ENCODE peak calls at places on chromosome 17, in seven cellular contexts. R, W, L, H, P, C and B are unnamed samples.

GRCh38 chr17:32206816-32207215 is 58.8 kb upstream of the RHBDL3 start:
- DNase-seq in R (no peak), W (no peak), L (no peak), H (peak; percentile 45), P (no peak), C (no peak), B (no peak)

GRCh38 chr17:80426671-80427326 is 11.8 kb downstream of the ENDOV start:
- DNase-seq in R (peak; percentile 92), W (peak; percentile 66), L (peak; percentile 93), H (peak; percentile 58), P (peak; percentile 92), C (peak; percentile 97), B (peak; percentile 89)

GRCh38 chr17:32722733-32723132 is 154.2 kb downstream of the MYO1D start:
- DNase-seq in R (no peak), W (no peak), L (no peak), H (no peak), P (no peak), C (no peak), B (no peak)

GRCh38 chr17:74677558-74678466 is 34.9 kb downstream of the CD300LF start:
- DNase-seq in R (peak; percentile 78), W (peak; percentile 55), L (no peak), H (peak; percentile 21), P (no peak), C (no peak), B (no peak)

GRCh38 chr17:17822189-17822978 is 14.4 kb downstream of the SREBF1 start:
- DNase-seq in R (no peak), W (peak; percentile 80), L (no peak), H (peak; percentile 96), P (no peak), C (no peak), B (no peak)

GRCh38 chr17:75271233-75271954 is 363 bp upstream of the MIF4GD start:
- DNase-seq in R (peak; percentile 94), W (peak; percentile 85), L (peak; percentile 78), H (peak; percentile 43), P (peak; percentile 75), C (peak; percentile 98), B (peak; percentile 93)

GRCh38 chr17:33905338-33905800 is 349.7 kb upstream of the CCL2 start:
- DNase-seq in R (no peak), W (no peak), L (no peak), H (no peak), P (no peak), C (no peak), B (no peak)

GRCh38 chr17:80820331-80820730 is 171.3 kb upstream of the CHMP6 start:
- DNase-seq in R (no peak), W (no peak), L (no peak), H (no peak), P (no peak), C (no peak), B (no peak)

GRCh38 chr17:38425744-38426143 is 2.5 kb upstream of the ARHGAP23 start:
- DNase-seq in R (no peak), W (no peak), L (no peak), H (no peak), P (peak; percentile 49), C (no peak), B (no peak)

GRCh38 chr17:56047321-56047720 is 106.0 kb upstream of the ANKFN1 start:
- DNase-seq in R (no peak), W (no peak), L (no peak), H (no peak), P (no peak), C (no peak), B (no peak)

GRCh38 chr17:50026046-50026675 is 29.7 kb upstream of the ITGA3 start:
- DNase-seq in R (peak; percentile 70), W (no peak), L (no peak), H (no peak), P (no peak), C (no peak), B (no peak)

GRCh38 chr17:76529643-76530488 is 7.6 kb downstream of the CYGB start:
- DNase-seq in R (peak; percentile 96), W (peak; percentile 95), L (no peak), H (peak; percentile 93), P (peak; percentile 44), C (no peak), B (no peak)

GRCh38 chr17:76527430-76528111 is 9.9 kb downstream of the CYGB start:
- DNase-seq in R (no peak), W (peak; percentile 73), L (peak; percentile 64), H (peak; percentile 73), P (no peak), C (peak; percentile 60), B (no peak)

GRCh38 chr17:76528528-76529223 is 8.8 kb downstream of the CYGB start:
- DNase-seq in R (no peak), W (peak; percentile 78), L (no peak), H (peak; percentile 81), P (no peak), C (no peak), B (no peak)

GRCh38 chr17:76529224-76529642 is 8.3 kb downstream of the CYGB start:
- DNase-seq in R (peak; percentile 98), W (peak; percentile 87), L (no peak), H (peak; percentile 97), P (no peak), C (no peak), B (no peak)

DNA sequence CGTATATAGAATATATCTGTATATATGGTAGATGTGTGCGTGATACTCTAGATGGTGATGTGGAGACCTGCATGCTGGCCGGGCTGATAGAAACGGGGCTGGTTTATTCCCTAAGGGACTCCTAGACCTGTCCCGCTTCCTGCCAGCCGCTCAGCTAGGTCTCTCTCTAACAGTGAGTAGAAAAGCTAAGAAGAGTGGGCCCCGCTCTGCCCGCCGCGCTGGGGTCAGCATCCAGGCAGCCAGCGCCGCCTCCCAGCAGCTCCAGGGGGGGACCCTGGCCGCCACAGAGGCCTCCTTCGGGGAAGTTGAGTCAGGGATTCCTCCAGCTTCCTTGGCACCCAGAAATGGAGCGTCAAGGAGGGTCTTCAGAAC is 9.4 kb downstream of the CYGB start:
- DNase-seq in R (no peak), W (peak; percentile 35), L (no peak), H (no peak), P (no peak), C (no peak), B (no peak)
- TF ChIP-seq CTCF in R (no peak), W (no peak), L (no peak), H (no peak), P (no peak), C (no peak), B (no peak)

DNA sequence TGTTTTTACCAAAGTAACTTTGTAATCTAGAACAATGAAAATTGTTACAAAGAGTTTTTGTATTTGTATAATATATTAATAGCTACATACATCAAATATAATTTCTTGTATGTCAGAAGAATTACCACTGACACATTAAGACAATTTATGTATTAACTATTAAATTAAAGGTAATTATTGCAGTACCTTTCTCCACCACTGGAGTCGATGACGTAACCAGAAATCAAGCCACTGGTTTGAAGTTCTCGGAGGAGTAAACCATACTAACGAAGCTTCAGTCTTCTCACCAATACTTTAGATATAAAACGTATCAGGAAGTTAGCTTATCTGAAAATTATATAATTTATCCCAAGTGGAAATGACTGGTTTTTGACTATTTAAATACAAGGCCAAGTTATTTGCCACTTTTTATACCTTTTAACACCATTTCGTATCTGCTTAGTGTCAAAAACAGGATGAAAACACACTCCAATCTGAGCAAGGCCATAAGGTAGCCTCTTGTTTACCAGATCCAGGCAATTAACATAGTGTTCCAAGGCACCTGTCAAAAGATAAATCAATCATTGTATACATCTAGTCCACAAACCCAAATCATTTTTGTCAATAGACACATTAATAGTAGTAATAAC is 4.3 kb downstream of the POLG2 start:
- DNase-seq in R (no peak), W (no peak), L (no peak), H (no peak), P (no peak), C (no peak), B (no peak)
- TF ChIP-seq CTCF in R (no peak), W (peak; percentile 54), L (peak; percentile 18), H (peak; percentile 56), P (peak; percentile 76), C (peak; percentile 3), B (peak; percentile 79)

GRCh38 chr17:40287494-40288369 is at the start of gene CDC6:
- DNase-seq in R (peak; percentile 100), W (peak; percentile 98), L (peak; percentile 98), H (peak; percentile 99), P (peak; percentile 97), C (peak; percentile 95), B (peak; percentile 96)
- TF ChIP-seq CTCF in R (peak; percentile 62), W (no peak), L (no peak), H (no peak), P (no peak), C (no peak), B (no peak)

GRCh38 chr17:2936771-2937321 is 126.6 kb downstream of the OR1D5 start:
- DNase-seq in R (no peak), W (no peak), L (no peak), H (no peak), P (no peak), C (no peak), B (no peak)

GRCh38 chr17:2939714-2940351 is 123.6 kb downstream of the OR1D5 start:
- DNase-seq in R (no peak), W (peak; percentile 35), L (no peak), H (no peak), P (no peak), C (no peak), B (no peak)

GRCh38 chr17:2936351-2936750 is 127.1 kb downstream of the OR1D5 start:
- DNase-seq in R (no peak), W (no peak), L (no peak), H (no peak), P (no peak), C (no peak), B (no peak)

GRCh38 chr17:2935622-2936021 is 127.8 kb downstream of the OR1D5 start:
- DNase-seq in R (no peak), W (no peak), L (no peak), H (no peak), P (no peak), C (no peak), B (no peak)

GRCh38 chr17:2937331-2938003 is 125.9 kb downstream of the OR1D5 start:
- DNase-seq in R (no peak), W (no peak), L (no peak), H (no peak), P (no peak), C (no peak), B (no peak)
- TF ChIP-seq CTCF in R (no peak), W (no peak), L (no peak), H (peak; percentile 30), P (no peak), C (no peak), B (no peak)

GRCh38 chr17:14805348-14805747 is 459.8 kb downstream of the PMP22 start:
- DNase-seq in R (no peak), W (no peak), L (peak; percentile 32), H (no peak), P (no peak), C (no peak), B (no peak)
- TF ChIP-seq CTCF in R (no peak), W (no peak), L (no peak), H (no peak), P (no peak), C (no peak), B (no peak)